ENCODE peak calls at places on chromosomes 7 and 10, in five cellular contexts. V, P, I, X and M are unnamed samples. For H3K27me3 and H3K9me3, the result is how much of the 10 kb centered on the place peaks cover.

GRCh38 chr10:77526861-77527617 is 110.6 kb downstream of the KCNMA1 start:
- DNase-seq in P (no peak), I (no peak), V (no peak), X (no peak), M (no peak)

GRCh38 chr10:129888784-129889616 is 75.1 kb downstream of the EBF3 start:
- DNase-seq in I (no peak), P (peak), X (no peak), V (peak), M (peak)

GRCh38 chr7:3436746-3437145 is 135.7 kb downstream of the SDK1 start:
- DNase-seq in P (no peak), I (no peak), X (peak), V (peak), M (no peak)

GRCh38 chr10:3902054-3902808 is 117.2 kb upstream of the KLF6 start:
- DNase-seq in I (no peak), P (peak), V (no peak), X (no peak), M (peak)

GRCh38 chr7:10015687-10016086 is 958.0 kb upstream of the PHF14 start:
- DNase-seq in P (no peak), X (no peak), V (no peak), I (no peak), M (no peak)

GRCh38 chr7:29485376-29486190 is 78.1 kb upstream of the PRR15 start:
- DNase-seq in P (no peak), V (no peak), I (no peak), X (no peak), M (no peak)

GRCh38 chr7:143367972-143368371 is 5.5 kb upstream of the FAM131B start:
- DNase-seq in I (no peak), V (no peak), X (peak), P (no peak), M (no peak)

GRCh38 chr10:35875281-35875680 is 233.2 kb upstream of the FZD8 start:
- DNase-seq in X (no peak), V (peak), P (no peak), I (no peak), M (no peak)

GRCh38 chr10:44662002-44662401 is 249.1 kb upstream of the TMEM72 start:
- DNase-seq in P (no peak), I (no peak), X (no peak), V (peak), M (no peak)

GRCh38 chr7:115124409-115124939 is 202.6 kb downstream of the MDFIC start:
- DNase-seq in V (peak), X (no peak), I (no peak), P (no peak), M (no peak)

GRCh38 chr7:45203947-45204445 is 46.4 kb downstream of the RAMP3 start:
- DNase-seq in P (no peak), I (no peak), X (peak), V (peak), M (no peak)

GRCh38 chr7:44110724-44111635 is 6.8 kb downstream of the AEBP1 start:
- DNase-seq in V (no peak), X (no peak), I (no peak), P (no peak), M (no peak)

GRCh38 chr7:151039850-151040548 is 8.3 kb upstream of the ASIC3 start:
- DNase-seq in V (no peak), X (no peak), P (no peak), I (no peak), M (no peak)

GRCh38 chr10:129769381-129770116 is 194.5 kb downstream of the EBF3 start:
- DNase-seq in X (no peak), V (no peak), P (no peak), I (peak), M (peak)

GRCh38 chr7:97845622-97846203 is 26.5 kb downstream of the ASNS start:
- DNase-seq in I (no peak), X (no peak), P (no peak), V (peak), M (no peak)

GRCh38 chr10:123807444-123808035 is 84.1 kb downstream of the CPXM2 start:
- DNase-seq in X (no peak), P (no peak), I (no peak), V (no peak), M (no peak)

GRCh38 chr10:58280982-58281752 is 12.2 kb downstream of the CISD1 start:
- DNase-seq in P (no peak), X (peak), I (no peak), V (peak), M (no peak)

GRCh38 chr10:4083509-4084003 is 298.5 kb upstream of the KLF6 start:
- DNase-seq in X (no peak), I (no peak), P (no peak), V (no peak), M (no peak)

GRCh38 chr10:115932099-115932498 is 340.9 kb downstream of the GFRA1 start:
- DNase-seq in I (no peak), X (no peak), V (no peak), P (no peak), M (no peak)

GRCh38 chr10:23820789-23821188 is 381.9 kb downstream of the OTUD1 start:
- DNase-seq in V (no peak), X (no peak), I (no peak), P (no peak), M (no peak)

GRCh38 chr7:51141451-51141971 is 175.1 kb downstream of the COBL start:
- DNase-seq in X (peak), V (peak), I (no peak), P (no peak), M (no peak)

GRCh38 chr7:105278973-105279687 is 109.6 kb downstream of the SRPK2 start:
- DNase-seq in P (no peak), I (no peak), X (no peak), V (no peak), M (no peak)

GRCh38 chr7:117796889-117797288 is 76.4 kb downstream of the CTTNBP2 start:
- DNase-seq in V (no peak), X (no peak), P (no peak), I (no peak), M (no peak)

GRCh38 chr7:54563329-54563916 is 21.2 kb downstream of the VSTM2A start:
- DNase-seq in V (no peak), P (no peak), I (no peak), X (no peak), M (no peak)

GRCh38 chr7:150950496-150951180 is 27.5 kb downstream of the KCNH2 start:
- DNase-seq in I (peak), X (no peak), V (no peak), P (peak), M (peak)

GRCh38 chr7:11570205-11570604 is 261.8 kb downstream of the THSD7A start:
- DNase-seq in V (no peak), X (no peak), I (no peak), P (no peak), M (no peak)

GRCh38 chr7:8263048-8263447 is 1.1 kb upstream of the ICA1 start:
- DNase-seq in P (no peak), I (no peak), X (no peak), V (no peak), M (no peak)

GRCh38 chr7:33109758-33110238 is 594 bp upstream of the RP9 start:
- DNase-seq in I (no peak), X (peak), V (peak), P (no peak), M (no peak)

GRCh38 chr7:31896929-31897328 is 173.3 kb downstream of the PDE1C start:
- DNase-seq in X (no peak), P (no peak), I (no peak), V (peak), M (no peak)

GRCh38 chr7:65371468-65371867 is 2.2 kb upstream of the ZNF92 start:
- DNase-seq in I (peak), X (no peak), V (no peak), P (no peak), M (no peak)

GRCh38 chr10:121092341-121093099 is 241.4 kb downstream of the WDR11 start:
- DNase-seq in X (peak), V (no peak), I (peak), P (no peak), M (no peak)

GRCh38 chr10:101076630-101077029 is 14.8 kb downstream of the KAZALD1 start:
- DNase-seq in P (no peak), X (no peak), I (no peak), V (no peak), M (no peak)

GRCh38 chr10:101075775-101076174 is 14.0 kb downstream of the KAZALD1 start:
- DNase-seq in P (no peak), X (no peak), V (no peak), I (no peak), M (no peak)

GRCh38 chr10:101079874-101080273 is 18.1 kb downstream of the KAZALD1 start:
- DNase-seq in V (no peak), X (no peak), I (no peak), P (no peak), M (no peak)

GRCh38 chr10:101085846-101086245 is 24.1 kb downstream of the KAZALD1 start:
- DNase-seq in V (no peak), P (no peak), X (peak), I (no peak), M (no peak)

GRCh38 chr10:101080933-101081546 is 19.3 kb downstream of the KAZALD1 start:
- DNase-seq in V (peak), I (no peak), P (no peak), X (no peak), M (no peak)
- H3K27me3 ChIP-seq in V (half or more), I (under half), P (half or more), X (under half), M (half or more)

DNA sequence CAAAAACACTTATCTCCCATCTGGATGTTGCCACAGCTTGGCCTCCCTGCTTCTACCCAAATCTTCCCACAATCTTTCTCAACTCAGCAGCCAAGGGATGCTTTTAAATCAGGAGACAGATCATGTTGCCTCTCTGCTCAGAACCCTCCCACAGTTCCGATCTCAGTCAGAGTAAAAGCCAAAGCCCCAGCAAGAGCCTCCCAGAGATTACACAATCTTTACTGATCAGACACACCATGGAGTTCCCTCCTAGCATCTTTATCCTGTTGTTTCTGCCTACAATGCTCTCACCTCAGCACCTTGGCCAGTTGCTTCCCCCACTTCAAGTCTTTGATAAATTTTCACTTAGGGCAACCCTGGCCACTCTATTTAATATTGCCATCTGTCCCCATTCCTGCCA is 41.9 kb upstream of the ZNF33B start:
- DNase-seq in X (no peak), V (no peak), P (no peak), I (no peak), M (no peak)
- H3K9me3 ChIP-seq in X (under half), V (under half), P (under half), I (under half), M (under half)

DNA sequence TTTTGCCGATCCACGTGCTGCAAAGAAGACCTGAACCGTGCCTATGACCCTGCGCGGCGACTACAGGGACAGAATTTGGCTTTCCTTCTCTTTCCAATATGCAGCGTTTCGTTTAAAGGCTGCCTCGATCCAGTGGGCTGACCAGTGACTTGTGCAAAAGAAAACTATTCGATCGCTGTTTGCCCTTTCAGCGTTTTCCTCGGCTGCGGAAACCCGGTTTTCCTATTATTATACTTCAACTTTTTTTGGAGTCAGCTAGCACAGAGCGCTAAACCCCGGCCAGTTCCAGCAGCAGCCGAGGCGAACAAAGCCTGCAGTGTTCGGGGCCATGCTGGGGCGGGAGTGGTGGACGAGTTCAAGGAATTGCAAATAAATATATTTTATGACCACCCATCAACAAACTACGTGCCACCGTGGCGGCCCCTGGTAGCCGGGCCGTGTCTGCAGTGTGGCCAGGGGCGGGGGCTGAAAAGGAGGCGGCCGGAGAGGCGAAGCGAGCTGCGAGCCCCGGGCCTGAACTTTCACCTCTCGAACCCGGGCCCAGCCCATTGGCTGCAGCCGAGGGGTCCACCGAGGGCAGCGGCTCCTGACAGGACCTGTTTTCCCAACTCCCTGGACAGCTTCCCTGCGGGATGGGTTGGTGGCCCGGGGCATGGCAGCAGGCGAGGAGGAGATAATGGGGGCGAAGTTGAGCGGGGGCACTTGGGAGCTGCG is 164.3 kb upstream of the PPP1R3A start:
- DNase-seq in P (peak), V (no peak), X (no peak), I (no peak), M (peak)
- H3K27me3 ChIP-seq in P (half or more), V (under half), X (half or more), I (under half), M (under half)

GRCh38 chr10:42380926-42381547 is 257.3 kb downstream of the ZNF33B start:
- DNase-seq in X (no peak), P (no peak), V (no peak), I (no peak), M (no peak)
- H3K9me3 ChIP-seq in X (under half), P (under half), V (under half), I (under half), M (under half)

GRCh38 chr10:86368987-86369386 is 2.4 kb upstream of the GRID1 start:
- DNase-seq in V (no peak), I (peak), X (no peak), P (no peak), M (peak)
- H3K27me3 ChIP-seq in V (half or more), I (under half), X (under half), P (half or more), M (under half)